ENCODE peak calls at places on chromosomes 11 and 22, in ten cellular contexts. T, I, M, V, J, G, Z, W, X and R are unnamed samples.

GRCh38 chr11:64537876-64538275 is 53.1 kb upstream of the SLC22A12 start:
- DNase-seq in T (no peak), I (no peak), M (no peak), V (peak), J (no peak), G (no peak), Z (no peak), W (no peak), X (no peak), R (no peak)

GRCh38 chr11:94796863-94797262 is 28.7 kb downstream of the AMOTL1 start:
- DNase-seq in T (no peak), I (no peak), M (no peak), V (no peak), J (no peak), G (no peak), Z (no peak), W (no peak), X (no peak), R (no peak)

GRCh38 chr22:25696763-25697710 is 45.0 kb upstream of the MYO18B start:
- DNase-seq in T (no peak), I (no peak), M (no peak), V (no peak), J (no peak), G (peak), Z (no peak), W (no peak), X (no peak), R (no peak)

GRCh38 chr11:68581439-68581838 is 102.9 kb upstream of the GAL start:
- DNase-seq in T (no peak), I (no peak), M (peak), V (no peak), J (no peak), G (no peak), Z (no peak), W (no peak), X (no peak), R (no peak)

GRCh38 chr11:63999349-64000025 is 13.2 kb downstream of the OTUB1 start:
- DNase-seq in T (peak), I (peak), M (peak), V (peak), J (no peak), G (peak), Z (no peak), W (no peak), X (peak), R (peak)

GRCh38 chr11:64245401-64245796 is 1.3 kb downstream of the PPP1R14B start:
- DNase-seq in T (peak), I (peak), M (peak), V (peak), J (no peak), G (no peak), Z (peak), W (no peak), X (no peak), R (no peak)

GRCh38 chr22:37569009-37569920 is 9.0 kb downstream of the CDC42EP1 start:
- DNase-seq in T (peak), I (no peak), M (no peak), V (peak), J (no peak), G (no peak), Z (no peak), W (no peak), X (no peak), R (peak)

GRCh38 chr11:15006139-15006759 is 34.1 kb upstream of the CALCA start:
- DNase-seq in T (no peak), I (no peak), M (no peak), V (no peak), J (peak), G (peak), Z (peak), W (no peak), X (no peak), R (no peak)

GRCh38 chr22:31846161-31847115 is 92.6 kb downstream of the DEPDC5 start:
- DNase-seq in T (no peak), I (no peak), M (no peak), V (no peak), J (no peak), G (peak), Z (no peak), W (peak), X (no peak), R (no peak)

GRCh38 chr11:121372028-121372427 is 79.5 kb downstream of the SC5D start:
- DNase-seq in T (no peak), I (no peak), M (no peak), V (no peak), J (no peak), G (no peak), Z (no peak), W (no peak), X (no peak), R (no peak)

GRCh38 chr11:7657306-7658025 is 15.8 kb downstream of the CYB5R2 start:
- DNase-seq in T (peak), I (peak), M (peak), V (peak), J (no peak), G (peak), Z (no peak), W (no peak), X (no peak), R (peak)

GRCh38 chr11:112280268-112281126 is 19.8 kb upstream of the PLET1 start:
- DNase-seq in T (peak), I (peak), M (peak), V (peak), J (peak), G (peak), Z (peak), W (peak), X (peak), R (peak)

GRCh38 chr11:44774131-44774530 is 47.4 kb downstream of the TSPAN18 start:
- DNase-seq in T (peak), I (no peak), M (peak), V (no peak), J (no peak), G (no peak), Z (no peak), W (no peak), X (no peak), R (no peak)

GRCh38 chr11:128328955-128329551 is 258.3 kb downstream of the ETS1 start:
- DNase-seq in T (no peak), I (no peak), M (peak), V (no peak), J (no peak), G (peak), Z (no peak), W (no peak), X (no peak), R (no peak)

DNA sequence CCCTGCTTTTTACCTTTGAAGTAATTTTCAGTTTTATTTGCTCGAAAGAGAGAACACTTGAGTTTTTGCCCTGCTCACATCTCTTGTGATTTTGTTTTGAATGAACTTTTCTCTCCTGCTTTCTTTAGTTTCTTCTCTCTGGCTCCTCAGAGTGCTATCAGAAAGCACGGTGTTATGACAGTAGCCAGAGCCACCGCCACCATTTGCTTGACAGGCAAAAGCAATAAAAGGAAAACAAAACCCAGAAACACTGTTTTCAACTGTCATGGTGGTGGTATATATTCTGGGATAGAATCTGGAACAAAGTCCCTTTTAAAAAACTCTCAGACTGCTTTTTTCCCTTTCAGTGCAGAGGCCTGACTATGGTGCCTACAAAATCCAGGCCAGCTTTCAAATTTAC is 37.4 kb upstream of the RAG2 start:
- DNase-seq in T (no peak), I (no peak), M (no peak), V (no peak), J (no peak), G (no peak), Z (no peak), W (no peak), X (no peak), R (no peak)
- H3K27ac ChIP-seq in T (peak), I (no peak), M (no peak), V (no peak), J (no peak), G (peak), Z (no peak), W (no peak), X (no peak), R (no peak)

DNA sequence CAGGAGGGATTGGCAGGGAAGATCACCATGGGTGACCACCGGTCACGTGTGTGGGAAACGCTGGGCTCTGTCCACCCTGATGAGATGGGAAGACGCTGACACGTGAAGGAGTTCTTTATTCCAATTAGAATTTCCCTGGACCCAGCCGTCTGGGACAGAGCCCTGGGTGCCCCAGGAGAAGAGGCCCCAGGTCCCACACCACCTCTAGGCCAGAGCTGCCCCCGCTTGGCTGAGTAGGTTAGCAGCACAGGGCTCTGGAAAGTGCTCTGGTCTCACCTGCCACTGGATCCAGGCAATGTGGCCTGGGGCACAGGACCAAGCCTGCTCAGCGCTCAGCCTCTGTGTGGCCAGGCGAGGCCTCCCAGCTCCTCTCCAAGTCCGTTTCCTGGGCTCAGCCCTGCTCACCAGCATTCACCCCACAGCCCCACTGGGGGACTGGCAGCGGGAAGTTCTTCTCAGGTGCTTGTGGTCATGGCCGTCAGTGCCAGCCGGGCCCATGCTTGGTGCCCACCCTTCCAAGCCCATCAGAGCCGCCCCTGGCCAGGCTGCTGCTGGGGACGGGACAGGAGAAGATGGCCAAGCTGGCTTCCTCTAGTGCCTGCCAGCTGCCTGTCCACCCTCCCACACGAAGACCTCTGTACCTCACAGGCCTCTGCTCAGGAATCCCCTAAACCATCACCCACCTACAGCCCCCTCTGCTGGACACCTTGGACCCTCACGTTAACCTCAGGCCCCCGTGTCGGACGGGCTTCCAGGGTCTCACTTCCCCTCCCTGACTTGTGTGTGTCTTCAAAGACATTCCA is 62.5 kb upstream of the FGF3 start:
- DNase-seq in T (no peak), I (no peak), M (no peak), V (no peak), J (no peak), G (no peak), Z (no peak), W (no peak), X (no peak), R (no peak)
- TF ChIP-seq CTCF in T (no peak), I (no peak), M (no peak), V (no peak), J (no peak), G (peak), Z (peak), W (no peak), X (no peak), R (no peak)

GRCh38 chr11:119483341-119483880 is 60.4 kb upstream of the THY1 start:
- DNase-seq in T (no peak), I (no peak), M (no peak), V (no peak), J (no peak), G (no peak), Z (no peak), W (no peak), X (peak), R (no peak)

GRCh38 chr11:119483881-119484371 is 61.0 kb upstream of the THY1 start:
- DNase-seq in T (no peak), I (no peak), M (no peak), V (no peak), J (no peak), G (no peak), Z (no peak), W (no peak), X (peak), R (no peak)

GRCh38 chr11:119486691-119487259 is 63.8 kb upstream of the THY1 start:
- DNase-seq in T (no peak), I (no peak), M (no peak), V (no peak), J (no peak), G (no peak), Z (no peak), W (no peak), X (peak), R (no peak)

GRCh38 chr11:119486016-119486415 is 63.0 kb upstream of the THY1 start:
- DNase-seq in T (no peak), I (no peak), M (no peak), V (no peak), J (no peak), G (no peak), Z (no peak), W (no peak), X (no peak), R (no peak)

DNA sequence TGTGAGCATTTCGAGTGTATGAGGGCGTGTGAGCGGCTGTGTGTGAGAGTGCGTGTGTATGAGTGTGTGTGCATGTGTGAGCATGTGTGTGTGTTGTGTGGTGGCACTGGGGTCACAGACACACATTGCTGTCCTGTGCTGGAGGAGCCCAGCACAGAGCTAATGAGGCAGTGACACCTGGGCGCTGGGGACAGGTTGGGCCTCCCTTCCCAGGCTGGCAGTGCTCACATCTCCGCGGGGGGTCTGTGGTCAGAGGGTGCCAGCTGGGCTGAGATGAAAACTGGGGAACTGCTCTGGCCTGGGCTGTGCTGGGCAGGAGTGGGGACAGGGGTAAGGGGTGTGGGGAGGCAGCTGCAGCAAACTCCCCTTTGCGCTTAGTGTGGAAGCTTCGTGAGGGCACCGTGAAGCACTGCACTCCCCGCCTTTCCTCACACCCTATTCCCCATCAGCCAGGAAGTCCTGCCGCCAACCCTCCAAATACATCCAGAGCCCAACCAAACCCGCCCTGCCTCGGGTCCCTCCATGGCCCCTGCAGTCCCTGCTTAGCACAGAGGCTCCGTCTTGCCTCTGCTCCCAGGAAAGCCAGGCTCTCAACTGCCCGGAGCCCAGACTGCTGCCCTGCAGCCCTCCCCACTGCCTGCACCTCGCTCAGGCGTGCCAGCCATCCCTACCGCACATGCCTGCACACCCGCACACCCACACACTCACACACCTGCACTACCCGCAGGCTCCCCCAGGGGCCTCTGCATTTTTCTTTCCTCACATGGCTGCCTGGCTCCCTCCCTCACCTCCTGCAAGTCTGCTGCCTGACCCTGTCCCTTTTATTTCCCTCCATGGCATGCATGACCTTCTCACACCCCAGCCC is 62.0 kb upstream of the THY1 start:
- DNase-seq in T (no peak), I (no peak), M (no peak), V (no peak), J (no peak), G (no peak), Z (peak), W (no peak), X (peak), R (peak)
- H3K4me3 ChIP-seq in T (no peak), I (no peak), M (no peak), V (no peak), J (no peak), G (no peak), Z (no peak), W (no peak), X (no peak), R (no peak)

DNA sequence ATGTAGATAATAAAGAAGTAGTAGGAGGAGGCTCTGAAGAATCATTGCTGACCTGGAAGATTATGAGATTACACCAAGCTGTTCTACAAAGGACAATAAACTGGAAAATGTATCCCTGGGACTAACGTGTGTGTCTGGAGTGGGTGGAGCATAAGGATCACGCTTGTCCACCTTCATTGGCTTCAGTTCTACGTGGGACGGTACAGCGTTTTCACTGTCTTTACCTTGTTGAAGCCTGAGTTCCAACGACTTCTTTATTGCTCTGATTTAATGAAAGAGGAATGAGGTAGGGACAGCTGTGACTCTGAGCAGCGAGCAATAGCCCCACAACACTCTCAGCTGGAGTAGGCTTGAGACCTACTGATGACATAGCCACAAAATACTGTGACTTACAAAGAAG is 87.0 kb downstream of the ARHGAP42 start:
- DNase-seq in T (peak), I (no peak), M (no peak), V (no peak), J (no peak), G (no peak), Z (no peak), W (no peak), X (no peak), R (no peak)
- H3K27ac ChIP-seq in T (peak), I (no peak), M (no peak), V (no peak), J (no peak), G (peak), Z (no peak), W (no peak), X (no peak), R (no peak)

GRCh38 chr22:23282089-23282501 is 101.8 kb downstream of the BCR start:
- DNase-seq in T (peak), I (no peak), M (peak), V (peak), J (no peak), G (peak), Z (no peak), W (peak), X (peak), R (peak)
- TF ChIP-seq CTCF in T (no peak), I (no peak), M (no peak), V (no peak), J (no peak), G (no peak), Z (no peak), W (no peak), X (peak), R (peak)

GRCh38 chr11:1263036-1263435 is 40.2 kb downstream of the MUC5B start:
- DNase-seq in T (peak), I (no peak), M (no peak), V (no peak), J (no peak), G (no peak), Z (peak), W (no peak), X (no peak), R (no peak)
- H3K4me3 ChIP-seq in T (peak), I (peak), M (peak), V (no peak), J (no peak), G (no peak), Z (no peak), W (peak), X (peak), R (peak)